ENCODE peak calls at places on chromosomes 6 and 20, in nine cellular contexts. Q is tibial artery; U is OCI-LY7; J is AG04450; P is CD4-positive, alpha-beta T cell; K is CD8-positive, alpha-beta T cell; I is ascending aorta; D is esophagus squamous epithelium; M is psoas muscle. T is an unnamed sample.

GRCh38 chr6:165417298-165417865 is 108.0 kb upstream of the C6orf118 start:
- DNase-seq in Q (no peak), U (no peak), J (no peak), P (no peak), K (no peak), I (no peak), D (no peak), M (no peak), T (no peak)

GRCh38 chr20:23363257-23363649 is 1.3 kb downstream of the GZF1 start:
- DNase-seq in Q (no peak), U (peak), J (no peak), P (no peak), K (no peak), I (no peak), D (no peak), M (peak), T (no peak)

GRCh38 chr20:63087872-63088680 is 81.3 kb upstream of the BHLHE23 start:
- DNase-seq in Q (no peak), U (no peak), J (no peak), P (peak), K (no peak), I (no peak), D (no peak), M (no peak), T (no peak)

GRCh38 chr6:53347921-53348435 is 772 bp downstream of the ELOVL5 start:
- DNase-seq in Q (peak), U (peak), J (no peak), P (peak), K (peak), I (no peak), D (no peak), M (peak), T (peak)

GRCh38 chr6:84867521-84867920 is 103.1 kb upstream of the TBX18 start:
- DNase-seq in Q (no peak), U (no peak), J (no peak), P (no peak), K (no peak), I (no peak), D (no peak), M (no peak), T (no peak)

GRCh38 chr6:35716798-35717197 is 20.0 kb upstream of the ARMC12 start:
- DNase-seq in Q (no peak), U (no peak), J (no peak), P (no peak), K (no peak), I (no peak), D (no peak), M (no peak), T (no peak)

GRCh38 chr6:141451508-141452353 is 681.0 kb upstream of the GJE1 start:
- DNase-seq in Q (no peak), U (no peak), J (peak), P (no peak), K (no peak), I (no peak), D (no peak), M (no peak), T (peak)

GRCh38 chr6:110180228-110181008 is at the start of gene CDC40:
- DNase-seq in Q (peak), U (no peak), J (no peak), P (peak), K (peak), I (no peak), D (no peak), M (peak), T (peak)

GRCh38 chr20:13494019-13494418 is 144.7 kb downstream of the TASP1 start:
- DNase-seq in Q (no peak), U (no peak), J (no peak), P (no peak), K (no peak), I (no peak), D (no peak), M (no peak), T (no peak)

GRCh38 chr6:125678601-125679000 is 70.8 kb upstream of the HEY2 start:
- DNase-seq in Q (no peak), U (no peak), J (no peak), P (no peak), K (no peak), I (no peak), D (no peak), M (no peak), T (no peak)

GRCh38 chr20:57582432-57583288 is 21.8 kb downstream of the PCK1 start:
- DNase-seq in Q (peak), U (peak), J (peak), P (no peak), K (no peak), I (peak), D (no peak), M (no peak), T (peak)

GRCh38 chr6:21664263-21665081 is 70.9 kb downstream of the SOX4 start:
- DNase-seq in Q (peak), U (no peak), J (no peak), P (no peak), K (no peak), I (no peak), D (no peak), M (peak), T (peak)

GRCh38 chr20:10659651-10660601 is 13.9 kb downstream of the JAG1 start:
- DNase-seq in Q (no peak), U (no peak), J (no peak), P (no peak), K (no peak), I (no peak), D (no peak), M (no peak), T (no peak)

GRCh38 chr6:36577298-36577697 is 16.9 kb upstream of the SRSF3 start:
- DNase-seq in Q (no peak), U (no peak), J (peak), P (no peak), K (no peak), I (no peak), D (no peak), M (no peak), T (no peak)

GRCh38 chr20:44166008-44166407 is 21.0 kb downstream of the JPH2 start:
- DNase-seq in Q (no peak), U (no peak), J (no peak), P (no peak), K (no peak), I (no peak), D (no peak), M (no peak), T (no peak)

GRCh38 chr6:12823847-12824246 is 107.3 kb downstream of the PHACTR1 start:
- DNase-seq in Q (no peak), U (no peak), J (no peak), P (no peak), K (no peak), I (no peak), D (no peak), M (no peak), T (no peak)

GRCh38 chr6:39050453-39051112 is 2.0 kb downstream of the GLP1R start:
- DNase-seq in Q (no peak), U (no peak), J (no peak), P (no peak), K (no peak), I (no peak), D (no peak), M (no peak), T (no peak)

GRCh38 chr6:81802356-81802755 is 49.9 kb upstream of the TENT5A start:
- DNase-seq in Q (no peak), U (no peak), J (no peak), P (no peak), K (no peak), I (no peak), D (no peak), M (no peak), T (no peak)

GRCh38 chr6:84866715-84867114 is 102.3 kb upstream of the TBX18 start:
- DNase-seq in Q (no peak), U (no peak), J (no peak), P (no peak), K (no peak), I (no peak), D (no peak), M (no peak), T (no peak)

GRCh38 chr6:160767019-160767646 is 65.1 kb downstream of the PLG start:
- DNase-seq in Q (peak), U (peak), J (no peak), P (peak), K (peak), I (no peak), D (no peak), M (peak), T (peak)

GRCh38 chr6:84193140-84193708 is 34.2 kb downstream of the CEP162 start:
- DNase-seq in Q (no peak), U (no peak), J (no peak), P (no peak), K (no peak), I (no peak), D (no peak), M (no peak), T (no peak)

GRCh38 chr20:845967-846893 is 12.7 kb downstream of the FAM110A start:
- DNase-seq in Q (no peak), U (peak), J (no peak), P (no peak), K (no peak), I (no peak), D (no peak), M (no peak), T (no peak)

GRCh38 chr20:58690351-58690750 is 2.2 kb upstream of the NPEPL1 start:
- DNase-seq in Q (no peak), U (no peak), J (no peak), P (no peak), K (no peak), I (no peak), D (no peak), M (no peak), T (no peak)

GRCh38 chr6:50990750-50991446 is 172.2 kb downstream of the TFAP2B start:
- DNase-seq in Q (no peak), U (no peak), J (no peak), P (no peak), K (no peak), I (no peak), D (no peak), M (no peak), T (no peak)

GRCh38 chr6:120303527-120303926 is 954.0 kb upstream of the MAN1A1 start:
- DNase-seq in Q (no peak), U (no peak), J (no peak), P (no peak), K (no peak), I (no peak), D (no peak), M (no peak), T (no peak)

GRCh38 chr20:56793916-56794315 is 164.8 kb downstream of the TFAP2C start:
- DNase-seq in Q (no peak), U (no peak), J (no peak), P (no peak), K (no peak), I (no peak), D (no peak), M (no peak), T (no peak)

GRCh38 chr6:158772851-158773371 is 46.3 kb downstream of the EZR start:
- DNase-seq in Q (no peak), U (no peak), J (no peak), P (no peak), K (no peak), I (no peak), D (no peak), M (no peak), T (no peak)

GRCh38 chr20:38926142-38926933 is at the start of gene FAM83D:
- DNase-seq in Q (peak), U (peak), J (peak), P (peak), K (peak), I (peak), D (peak), M (peak), T (peak)
- H3K27ac ChIP-seq in Q (peak), U (peak), J (no peak), P (peak), K (peak), I (no peak), D (peak), M (no peak), T (no peak)

GRCh38 chr6:154156135-154156948 is 117.3 kb downstream of the OPRM1 start:
- DNase-seq in Q (no peak), U (peak), J (no peak), P (peak), K (peak), I (no peak), D (no peak), M (no peak), T (peak)

GRCh38 chr6:154159126-154159525 is 120.1 kb downstream of the OPRM1 start:
- DNase-seq in Q (no peak), U (no peak), J (no peak), P (no peak), K (no peak), I (no peak), D (no peak), M (no peak), T (no peak)

GRCh38 chr6:154157082-154157481 is 118.0 kb downstream of the OPRM1 start:
- DNase-seq in Q (no peak), U (no peak), J (no peak), P (no peak), K (no peak), I (no peak), D (no peak), M (no peak), T (no peak)

GRCh38 chr6:154154389-154154967 is 115.4 kb downstream of the OPRM1 start:
- DNase-seq in Q (peak), U (peak), J (peak), P (peak), K (peak), I (no peak), D (no peak), M (no peak), T (peak)

GRCh38 chr6:154157706-154158105 is 118.7 kb downstream of the OPRM1 start:
- DNase-seq in Q (no peak), U (no peak), J (no peak), P (no peak), K (no peak), I (no peak), D (no peak), M (no peak), T (no peak)
- H3K27ac ChIP-seq in Q (no peak), U (no peak), J (no peak), P (peak), K (peak), I (no peak), D (no peak), M (no peak), T (no peak)

DNA sequence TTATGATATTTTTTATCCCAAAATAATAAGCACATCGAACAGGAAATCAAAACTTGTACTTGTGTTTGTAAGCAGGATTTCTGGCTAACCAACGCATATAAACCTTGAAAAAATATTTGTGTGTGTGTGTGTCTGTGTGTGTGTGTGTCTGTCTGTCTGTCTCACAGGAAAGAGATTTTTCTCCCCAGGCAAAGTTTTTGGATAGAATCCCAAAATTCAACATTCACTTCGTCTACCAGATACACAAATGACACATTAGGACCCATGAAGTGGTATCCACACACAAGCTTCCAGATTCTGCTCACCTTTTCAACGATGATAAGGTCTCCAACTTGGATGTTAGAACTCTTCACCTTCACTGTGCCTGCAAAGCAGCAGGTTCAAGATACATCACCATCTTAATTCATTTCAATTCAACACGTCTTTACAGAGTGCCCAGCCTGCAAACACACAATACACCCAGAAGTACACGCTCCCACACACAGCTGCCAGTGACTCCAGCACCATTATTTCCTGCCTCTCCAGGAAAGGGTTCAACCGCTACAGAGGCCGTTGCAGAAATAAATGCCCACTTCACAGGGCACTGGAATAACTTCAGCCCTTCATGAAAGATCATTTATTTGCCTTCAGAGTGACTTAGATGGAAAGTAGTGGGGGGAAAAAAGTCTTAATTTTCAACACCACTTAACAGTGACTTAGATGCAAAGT is 70.9 kb downstream of the ATP9A start:
- DNase-seq in Q (no peak), U (no peak), J (no peak), P (no peak), K (no peak), I (no peak), D (no peak), M (no peak), T (no peak)
- H3K27ac ChIP-seq in Q (no peak), U (no peak), J (no peak), P (no peak), K (no peak), I (no peak), D (peak), M (no peak), T (peak)

GRCh38 chr20:38170914-38171300 is 5.8 kb upstream of the TGM2 start:
- DNase-seq in Q (peak), U (no peak), J (no peak), P (no peak), K (no peak), I (no peak), D (no peak), M (no peak), T (no peak)
- H3K27ac ChIP-seq in Q (peak), U (no peak), J (peak), P (no peak), K (no peak), I (peak), D (peak), M (peak), T (no peak)

GRCh38 chr20:4445331-4445730 is 276.4 kb upstream of the PRND start:
- DNase-seq in Q (no peak), U (no peak), J (no peak), P (no peak), K (no peak), I (no peak), D (no peak), M (no peak), T (no peak)
- H3K27ac ChIP-seq in Q (no peak), U (no peak), J (no peak), P (no peak), K (no peak), I (peak), D (no peak), M (no peak), T (no peak)